ENCODE peak calls at places on chromosome 6, in six cellular contexts. One of them, this sample, is unnamed.

GRCh38 chr6:17015551-17016381 is 86.1 kb upstream of the STMND1 start:
- DNase-seq in left ventricle myocardium inferior: peak
- DNase-seq in anterior cingulate cortex: no peak
- DNase-seq in colonic mucosa: peak
- DNase-seq in GDM1: no peak
- DNase-seq in amniotic stem cell: no peak
- DNase-seq in this sample: no peak

GRCh38 chr6:135162678-135163439 is 18.2 kb upstream of the MYB start:
- DNase-seq in left ventricle myocardium inferior: no peak
- DNase-seq in anterior cingulate cortex: no peak
- DNase-seq in colonic mucosa: peak
- DNase-seq in GDM1: no peak
- DNase-seq in amniotic stem cell: no peak
- DNase-seq in this sample: no peak

GRCh38 chr6:116971959-116972358 is 94.9 kb downstream of the RFX6 start:
- DNase-seq in left ventricle myocardium inferior: no peak
- DNase-seq in anterior cingulate cortex: no peak
- DNase-seq in colonic mucosa: peak
- DNase-seq in GDM1: no peak
- DNase-seq in amniotic stem cell: no peak
- DNase-seq in this sample: no peak

GRCh38 chr6:165762876-165763275 is 99.8 kb upstream of the PDE10A start:
- DNase-seq in left ventricle myocardium inferior: no peak
- DNase-seq in anterior cingulate cortex: no peak
- DNase-seq in colonic mucosa: no peak
- DNase-seq in GDM1: no peak
- DNase-seq in amniotic stem cell: no peak
- DNase-seq in this sample: no peak

GRCh38 chr6:41503841-41504525 is 42.2 kb upstream of the FOXP4 start:
- DNase-seq in left ventricle myocardium inferior: peak
- DNase-seq in anterior cingulate cortex: no peak
- DNase-seq in colonic mucosa: no peak
- DNase-seq in GDM1: no peak
- DNase-seq in amniotic stem cell: no peak
- DNase-seq in this sample: no peak

GRCh38 chr6:133623065-133623464 is 265.8 kb upstream of the TCF21 start:
- DNase-seq in left ventricle myocardium inferior: no peak
- DNase-seq in anterior cingulate cortex: no peak
- DNase-seq in colonic mucosa: peak
- DNase-seq in GDM1: no peak
- DNase-seq in amniotic stem cell: no peak
- DNase-seq in this sample: no peak

GRCh38 chr6:150293423-150294280 is 75.2 kb upstream of the IYD start:
- DNase-seq in left ventricle myocardium inferior: no peak
- DNase-seq in anterior cingulate cortex: no peak
- DNase-seq in colonic mucosa: no peak
- DNase-seq in GDM1: no peak
- DNase-seq in amniotic stem cell: no peak
- DNase-seq in this sample: no peak

GRCh38 chr6:36766649-36766945 is 69.0 kb downstream of the RAB44 start:
- DNase-seq in left ventricle myocardium inferior: no peak
- DNase-seq in anterior cingulate cortex: no peak
- DNase-seq in colonic mucosa: no peak
- DNase-seq in GDM1: no peak
- DNase-seq in amniotic stem cell: no peak
- DNase-seq in this sample: no peak

GRCh38 chr6:33705268-33705885 is 6.1 kb downstream of the UQCC2 start:
- DNase-seq in left ventricle myocardium inferior: no peak
- DNase-seq in anterior cingulate cortex: no peak
- DNase-seq in colonic mucosa: no peak
- DNase-seq in GDM1: no peak
- DNase-seq in amniotic stem cell: no peak
- DNase-seq in this sample: no peak

GRCh38 chr6:73231986-73232391 is 6.7 kb upstream of the KHDC1L start:
- DNase-seq in left ventricle myocardium inferior: no peak
- DNase-seq in anterior cingulate cortex: no peak
- DNase-seq in colonic mucosa: no peak
- DNase-seq in GDM1: peak
- DNase-seq in amniotic stem cell: no peak
- DNase-seq in this sample: no peak

GRCh38 chr6:35970181-35970580 is 49.3 kb upstream of the SRPK1 start:
- DNase-seq in left ventricle myocardium inferior: no peak
- DNase-seq in anterior cingulate cortex: no peak
- DNase-seq in colonic mucosa: no peak
- DNase-seq in GDM1: no peak
- DNase-seq in amniotic stem cell: peak
- DNase-seq in this sample: no peak

GRCh38 chr6:15953152-15953880 is 175.6 kb upstream of the MYLIP start:
- DNase-seq in left ventricle myocardium inferior: no peak
- DNase-seq in anterior cingulate cortex: no peak
- DNase-seq in colonic mucosa: no peak
- DNase-seq in GDM1: no peak
- DNase-seq in amniotic stem cell: no peak
- DNase-seq in this sample: no peak